ENCODE peak calls at places on chromosomes 1 and 21, in five cellular contexts. One of them, this sample, is unnamed.

GRCh38 chr1:6638226-6638625 is 13.6 kb downstream of the THAP3 start:
- DNase-seq in H9: no peak
- DNase-seq in mesendoderm: no peak
- DNase-seq in H1: no peak
- DNase-seq in IMR-90: peak; percentile 80
- DNase-seq in this sample: no peak

GRCh38 chr21:44517175-44517899 is 22.7 kb downstream of the KRTAP10-1 start:
- DNase-seq in H9: peak; percentile 77
- DNase-seq in mesendoderm: peak; percentile 85
- DNase-seq in H1: no peak
- DNase-seq in IMR-90: peak; percentile 29
- DNase-seq in this sample: peak; percentile 6

GRCh38 chr1:226064168-226064815 is 1.8 kb downstream of the H3-3A start:
- DNase-seq in H9: no peak
- DNase-seq in mesendoderm: peak; percentile 44
- DNase-seq in H1: no peak
- DNase-seq in IMR-90: no peak
- DNase-seq in this sample: peak; percentile 61

GRCh38 chr1:1359668-1360468 is 1.5 kb upstream of the MXRA8 start:
- DNase-seq in H9: no peak
- DNase-seq in mesendoderm: no peak
- DNase-seq in H1: no peak
- DNase-seq in IMR-90: peak; percentile 68
- DNase-seq in this sample: no peak

GRCh38 chr1:40393173-40393572 is 19.6 kb downstream of the SMAP2 start:
- DNase-seq in H9: no peak
- DNase-seq in mesendoderm: no peak
- DNase-seq in H1: no peak
- DNase-seq in IMR-90: no peak
- DNase-seq in this sample: no peak

GRCh38 chr1:180632326-180633088 is 685 bp downstream of the XPR1 start:
- DNase-seq in H9: peak; percentile 72
- DNase-seq in mesendoderm: peak; percentile 77
- DNase-seq in H1: peak; percentile 2
- DNase-seq in IMR-90: no peak
- DNase-seq in this sample: no peak

GRCh38 chr21:32131960-32132359 is 146.9 kb downstream of the MIS18A start:
- DNase-seq in H9: peak; percentile 20
- DNase-seq in mesendoderm: peak; percentile 26
- DNase-seq in H1: no peak
- DNase-seq in IMR-90: peak; percentile 43
- DNase-seq in this sample: no peak

GRCh38 chr1:160777486-160778089 is 18.4 kb upstream of the LY9 start:
- DNase-seq in H9: peak; percentile 66
- DNase-seq in mesendoderm: peak; percentile 82
- DNase-seq in H1: no peak
- DNase-seq in IMR-90: no peak
- DNase-seq in this sample: peak; percentile 58

GRCh38 chr21:16085436-16085835 is 355.7 kb downstream of the USP25 start:
- DNase-seq in H9: no peak
- DNase-seq in mesendoderm: no peak
- DNase-seq in H1: no peak
- DNase-seq in IMR-90: peak; percentile 39
- DNase-seq in this sample: no peak

GRCh38 chr1:156662588-156663055 is 14.6 kb downstream of the NES start:
- DNase-seq in H9: no peak
- DNase-seq in mesendoderm: no peak
- DNase-seq in H1: no peak
- DNase-seq in IMR-90: no peak
- DNase-seq in this sample: no peak
- H4K8ac ChIP-seq in H9: no peak overlapping the region
- H4K8ac ChIP-seq in mesendoderm: no peak overlapping the region
- H4K8ac ChIP-seq in H1: no peak overlapping the region
- H4K8ac ChIP-seq in IMR-90: peak overlapping the region; percentile 79
- H4K8ac ChIP-seq in this sample: peak overlapping the region; percentile 34

GRCh38 chr1:27521336-27522147 is 31.6 kb upstream of the WASF2 start:
- DNase-seq in H9: no peak
- DNase-seq in mesendoderm: no peak
- DNase-seq in H1: no peak
- DNase-seq in IMR-90: no peak
- DNase-seq in this sample: no peak

GRCh38 chr1:27520651-27521050 is 30.7 kb upstream of the WASF2 start:
- DNase-seq in H9: no peak
- DNase-seq in mesendoderm: no peak
- DNase-seq in H1: no peak
- DNase-seq in IMR-90: no peak
- DNase-seq in this sample: no peak

GRCh38 chr1:27522148-27522859 is 32.3 kb upstream of the WASF2 start:
- DNase-seq in H9: no peak
- DNase-seq in mesendoderm: no peak
- DNase-seq in H1: no peak
- DNase-seq in IMR-90: no peak
- DNase-seq in this sample: no peak

GRCh38 chr1:27523666-27524020 is 33.7 kb upstream of the WASF2 start:
- DNase-seq in H9: no peak
- DNase-seq in mesendoderm: no peak
- DNase-seq in H1: no peak
- DNase-seq in IMR-90: no peak
- DNase-seq in this sample: peak; percentile 69

DNA sequence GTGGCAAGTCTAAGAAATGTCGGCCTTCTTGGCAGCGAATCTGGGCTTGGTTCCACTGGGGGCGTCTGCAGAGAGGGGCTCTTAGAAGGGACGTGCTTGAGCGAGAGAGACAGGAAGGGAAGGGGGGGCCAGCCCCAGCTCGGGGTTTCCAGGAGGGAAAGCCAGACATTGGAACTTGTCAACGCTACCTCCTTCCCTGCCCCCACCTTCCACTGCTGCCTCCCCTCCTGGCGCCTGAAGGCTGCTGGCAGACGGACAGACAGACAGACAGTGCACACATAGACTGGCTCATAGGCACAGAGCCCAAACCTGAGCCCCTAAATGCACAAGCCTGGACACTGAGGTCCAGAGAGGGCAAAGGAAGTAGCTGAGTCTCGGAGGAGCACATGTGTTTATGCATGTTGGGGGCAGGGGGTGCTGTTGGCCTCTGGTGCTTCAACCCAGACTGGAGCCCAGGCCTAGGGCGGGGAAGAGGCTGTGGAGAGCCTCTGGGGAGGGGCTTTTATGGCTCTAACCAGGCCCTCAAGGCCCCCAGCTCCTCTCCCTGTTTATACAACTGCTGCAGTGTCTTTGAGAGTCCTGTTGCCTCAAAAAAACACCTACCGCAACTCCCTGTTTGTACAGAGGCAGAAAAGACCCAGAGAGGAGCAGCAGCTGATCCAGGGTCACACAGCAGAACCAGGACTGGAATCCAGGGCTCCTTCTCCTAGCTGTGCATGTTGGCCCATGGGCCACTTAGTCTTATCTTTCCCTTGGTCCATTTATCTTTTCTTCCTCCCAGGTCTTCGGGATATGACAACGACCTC is 33.1 kb upstream of the WASF2 start:
- DNase-seq in H9: no peak
- DNase-seq in mesendoderm: peak; percentile 79
- DNase-seq in H1: no peak
- DNase-seq in IMR-90: no peak
- DNase-seq in this sample: no peak
- H4K8ac ChIP-seq in H9: no peak overlapping the region
- H4K8ac ChIP-seq in mesendoderm: no peak overlapping the region
- H4K8ac ChIP-seq in H1: peak overlapping the region; percentile 54
- H4K8ac ChIP-seq in IMR-90: peak overlapping the region; percentile 72
- H4K8ac ChIP-seq in this sample: peak overlapping the region; percentile 12

DNA sequence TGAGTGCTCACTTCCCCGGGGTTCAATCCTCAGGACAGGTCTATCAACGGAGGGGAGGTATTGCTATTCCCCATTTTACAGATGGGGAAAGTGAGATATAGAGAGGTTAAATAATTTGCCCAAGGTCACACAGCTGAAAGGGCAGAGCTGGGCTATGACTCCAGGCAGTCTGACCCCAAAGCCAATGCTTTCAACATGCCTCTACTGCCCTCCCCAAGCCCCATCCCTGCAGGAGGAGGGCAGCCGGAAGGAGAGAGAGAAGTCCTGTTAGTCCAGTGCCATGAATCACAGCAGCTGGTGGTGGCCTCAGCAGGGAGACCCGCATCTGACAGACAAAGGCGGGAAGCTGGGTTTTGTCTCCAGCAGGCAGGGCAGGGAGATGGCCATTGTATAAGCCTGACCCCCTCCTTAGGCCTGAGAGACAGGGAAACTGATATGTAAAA is 20.0 kb upstream of the CLIC4 start:
- DNase-seq in H9: peak; percentile 84
- DNase-seq in mesendoderm: peak; percentile 97
- DNase-seq in H1: peak; percentile 59
- DNase-seq in IMR-90: peak; percentile 54
- DNase-seq in this sample: peak; percentile 96
- H4K8ac ChIP-seq in H9: no peak overlapping the region
- H4K8ac ChIP-seq in mesendoderm: no peak overlapping the region
- H4K8ac ChIP-seq in H1: no peak overlapping the region
- H4K8ac ChIP-seq in IMR-90: peak overlapping the region; percentile 93
- H4K8ac ChIP-seq in this sample: peak overlapping the region; percentile 48

GRCh38 chr1:178086294-178087255 is 7.3 kb upstream of the RASAL2 start:
- DNase-seq in H9: no peak
- DNase-seq in mesendoderm: no peak
- DNase-seq in H1: no peak
- DNase-seq in IMR-90: peak; percentile 75
- DNase-seq in this sample: no peak
- H4K8ac ChIP-seq in H9: no peak overlapping the region
- H4K8ac ChIP-seq in mesendoderm: no peak overlapping the region
- H4K8ac ChIP-seq in H1: no peak overlapping the region
- H4K8ac ChIP-seq in IMR-90: no peak overlapping the region
- H4K8ac ChIP-seq in this sample: no peak overlapping the region

DNA sequence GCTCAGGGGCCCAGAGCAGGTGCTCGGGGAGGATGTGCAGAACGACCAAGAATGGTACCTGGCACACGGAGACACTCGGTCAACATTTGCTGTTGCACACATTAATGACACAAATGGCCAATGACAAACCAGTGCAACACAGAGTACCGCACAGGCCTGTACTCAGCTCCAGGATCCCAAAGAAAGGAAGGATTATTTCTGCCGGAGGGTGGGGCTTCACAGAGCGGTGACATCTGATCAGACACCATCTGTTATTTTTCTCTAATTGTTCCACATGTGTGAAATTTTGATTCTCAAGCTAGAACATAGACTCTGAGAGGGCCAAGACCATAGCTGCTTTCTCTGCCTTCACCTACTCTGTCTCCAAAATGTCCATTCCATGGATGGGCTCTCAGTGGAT is 100.4 kb downstream of the MRPL37 start:
- DNase-seq in H9: no peak
- DNase-seq in mesendoderm: no peak
- DNase-seq in H1: no peak
- DNase-seq in IMR-90: no peak
- DNase-seq in this sample: no peak
- H4K8ac ChIP-seq in H9: no peak overlapping the region
- H4K8ac ChIP-seq in mesendoderm: no peak overlapping the region
- H4K8ac ChIP-seq in H1: no peak overlapping the region
- H4K8ac ChIP-seq in IMR-90: no peak overlapping the region
- H4K8ac ChIP-seq in this sample: no peak overlapping the region

GRCh38 chr1:176617881-176618280 is 154.9 kb downstream of the PAPPA2 start:
- DNase-seq in H9: no peak
- DNase-seq in mesendoderm: peak; percentile 71
- DNase-seq in H1: no peak
- DNase-seq in IMR-90: no peak
- DNase-seq in this sample: no peak

GRCh38 chr1:176609556-176610408 is 146.8 kb downstream of the PAPPA2 start:
- DNase-seq in H9: no peak
- DNase-seq in mesendoderm: peak; percentile 10
- DNase-seq in H1: no peak
- DNase-seq in IMR-90: no peak
- DNase-seq in this sample: peak; percentile 63

GRCh38 chr1:176612791-176613190 is 149.8 kb downstream of the PAPPA2 start:
- DNase-seq in H9: no peak
- DNase-seq in mesendoderm: no peak
- DNase-seq in H1: no peak
- DNase-seq in IMR-90: no peak
- DNase-seq in this sample: no peak
- H4K8ac ChIP-seq in H9: no peak overlapping the region
- H4K8ac ChIP-seq in mesendoderm: no peak overlapping the region
- H4K8ac ChIP-seq in H1: no peak overlapping the region
- H4K8ac ChIP-seq in IMR-90: no peak overlapping the region
- H4K8ac ChIP-seq in this sample: no peak overlapping the region

DNA sequence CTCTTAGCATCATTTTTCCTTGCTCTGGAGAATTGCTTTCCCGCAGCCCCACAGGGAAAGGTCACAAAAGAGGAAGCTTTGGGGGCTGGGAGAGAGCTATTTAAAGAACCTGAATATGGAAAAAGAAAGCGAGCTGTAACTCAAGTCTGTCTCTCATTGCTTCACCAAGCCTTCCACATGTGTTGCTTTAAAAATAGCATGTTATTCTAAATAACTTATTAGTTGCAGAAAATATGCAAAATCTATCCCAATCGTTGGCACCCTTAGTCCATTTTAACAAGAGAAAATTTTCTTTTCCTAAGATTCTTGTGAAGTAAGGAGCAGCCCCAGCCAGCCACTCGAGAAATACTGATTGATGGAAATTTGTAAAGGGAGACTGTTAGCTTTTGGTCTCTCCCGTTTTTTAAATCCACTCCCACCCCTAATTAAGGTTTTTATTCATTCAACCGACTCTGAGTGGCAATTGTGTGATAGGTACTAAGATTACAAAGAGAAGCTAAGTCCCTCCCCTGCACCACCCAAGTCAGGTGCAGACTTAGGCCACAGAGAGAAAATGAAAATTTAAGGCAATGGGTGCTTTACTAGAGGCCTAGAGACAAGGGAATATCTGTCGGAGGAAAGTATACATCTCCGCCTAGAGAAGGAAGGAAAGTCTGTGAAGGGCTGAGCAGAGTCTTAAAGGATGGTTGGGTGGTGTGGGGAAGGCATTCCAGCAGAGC is 828 bp downstream of the CYP4X1 start:
- DNase-seq in H9: no peak
- DNase-seq in mesendoderm: peak; percentile 13
- DNase-seq in H1: no peak
- DNase-seq in IMR-90: no peak
- DNase-seq in this sample: no peak
- H4K8ac ChIP-seq in H9: no peak overlapping the region
- H4K8ac ChIP-seq in mesendoderm: no peak overlapping the region
- H4K8ac ChIP-seq in H1: no peak overlapping the region
- H4K8ac ChIP-seq in IMR-90: no peak overlapping the region
- H4K8ac ChIP-seq in this sample: no peak overlapping the region